ENCODE peak calls at places on chromosomes 11 and 22, in seven cellular contexts. W is GM23338, Q is choroid plexus epithelial cell, P is astrocyte of the cerebellum, R is BJ, U is NT2/D1, L is kidney. S is an unnamed sample.

GRCh38 chr11:561148-562003 is 606 bp downstream of the RASSF7 start:
- DNase-seq in L (peak; percentile 95), P (no peak), W (peak; percentile 50), R (no peak), Q (no peak), U (no peak), S (no peak)

GRCh38 chr22:23113067-23113846 is 28.5 kb downstream of the RSPH14 start:
- DNase-seq in L (no peak), W (no peak), Q (peak; percentile 67), P (no peak), U (no peak), R (no peak), S (no peak)

GRCh38 chr11:68340784-68341556 is 28.6 kb downstream of the LRP5 start:
- DNase-seq in W (no peak), U (no peak), R (no peak), L (no peak), Q (no peak), P (no peak), S (no peak)

GRCh38 chr22:35043251-35043931 is 22.6 kb upstream of the ISX start:
- DNase-seq in Q (no peak), U (no peak), P (no peak), W (peak; percentile 56), R (no peak), L (no peak), S (no peak)

GRCh38 chr11:128859563-128860441 is 7.3 kb downstream of the KCNJ1 start:
- DNase-seq in L (peak; percentile 92), P (no peak), Q (peak; percentile 68), U (peak; percentile 71), W (peak; percentile 90), R (no peak), S (peak; percentile 76)

GRCh38 chr11:693415-693831 is 1.6 kb downstream of the DEAF1 start:
- DNase-seq in Q (peak; percentile 30), L (no peak), P (no peak), U (no peak), W (no peak), R (no peak), S (no peak)

GRCh38 chr22:16845465-16845864 is 20.3 kb upstream of the XKR3 start:
- DNase-seq in Q (no peak), U (no peak), R (no peak), L (no peak), P (no peak), W (no peak), S (no peak)

GRCh38 chr11:110529043-110529442 is 99.3 kb downstream of the FDX1 start:
- DNase-seq in W (peak; percentile 65), U (peak; percentile 43), L (no peak), P (no peak), R (no peak), Q (peak; percentile 35), S (peak; percentile 28)

GRCh38 chr11:44623716-44624491 is 58.4 kb downstream of the CD82 start:
- DNase-seq in W (no peak), L (peak; percentile 67), R (no peak), P (no peak), Q (no peak), U (no peak), S (peak; percentile 67)

GRCh38 chr11:17219016-17219415 is 11.2 kb upstream of the PIK3C2A start:
- DNase-seq in L (no peak), Q (no peak), W (no peak), R (no peak), P (no peak), U (no peak), S (no peak)

GRCh38 chr11:125251956-125252355 is 87.4 kb downstream of the PKNOX2 start:
- DNase-seq in W (no peak), P (no peak), U (no peak), Q (no peak), L (no peak), R (no peak), S (peak; percentile 67)

GRCh38 chr11:78957481-78958245 is 383.0 kb upstream of the NARS2 start:
- DNase-seq in R (no peak), Q (peak; percentile 29), W (no peak), P (no peak), U (no peak), L (no peak), S (no peak)

GRCh38 chr11:116109228-116109627 is 605.0 kb upstream of the CADM1 start:
- DNase-seq in P (peak; percentile 16), Q (peak; percentile 2), R (no peak), W (no peak), L (no peak), U (no peak), S (peak; percentile 21)

GRCh38 chr11:58685973-58686720 is 45.6 kb downstream of the GLYAT start:
- DNase-seq in P (no peak), W (no peak), Q (no peak), L (no peak), R (no peak), U (no peak), S (no peak)

GRCh38 chr11:57647368-57647767 is 2.3 kb downstream of the YPEL4 start:
- DNase-seq in Q (no peak), L (no peak), P (no peak), W (peak; percentile 59), R (no peak), U (no peak), S (peak; percentile 27)

GRCh38 chr11:104191124-104191523 is 27.2 kb upstream of the PDGFD start:
- DNase-seq in P (no peak), W (no peak), R (no peak), Q (peak; percentile 43), L (no peak), U (no peak), S (no peak)

GRCh38 chr11:92702771-92703170 is 266.7 kb upstream of the MTNR1B start:
- DNase-seq in U (no peak), L (no peak), Q (peak; percentile 13), P (no peak), W (no peak), R (no peak), S (peak; percentile 23)

GRCh38 chr11:45860764-45861510 is 13.7 kb downstream of the CRY2 start:
- DNase-seq in U (no peak), L (no peak), R (no peak), W (no peak), Q (no peak), P (no peak), S (no peak)

DNA sequence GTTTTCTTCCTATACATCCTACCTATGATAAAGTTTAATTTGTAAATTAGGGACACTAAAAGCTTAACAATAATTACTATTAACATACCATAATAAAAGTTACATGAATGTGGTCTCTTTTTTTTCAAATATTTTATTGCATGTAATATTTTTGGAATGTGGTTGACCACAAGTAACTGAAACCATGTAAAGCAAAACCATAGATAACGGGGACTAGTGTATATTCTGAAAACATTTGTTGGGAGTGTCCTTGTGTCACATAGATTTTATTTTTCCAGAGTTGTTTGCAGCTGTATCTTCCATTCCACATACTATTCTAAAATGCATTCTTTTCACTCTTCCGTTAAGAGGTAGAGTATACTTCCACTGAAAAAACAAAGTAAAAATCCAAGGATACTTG is 200.4 kb downstream of the KIF18A start:
- DNase-seq in R (no peak), P (no peak), Q (peak; percentile 49), U (no peak), L (no peak), W (no peak), S (no peak)
- H3K4me3 ChIP-seq in R (no peak overlapping the region), P (no peak overlapping the region), Q (no peak overlapping the region), U (no peak overlapping the region), L (no peak overlapping the region), W (no peak overlapping the region), S (no peak overlapping the region)

GRCh38 chr11:70305501-70305900 is 35.0 kb downstream of the PPFIA1 start:
- DNase-seq in R (no peak), Q (no peak), P (no peak), L (no peak), U (no peak), W (no peak), S (no peak)
- H3K4me3 ChIP-seq in R (no peak overlapping the region), Q (no peak overlapping the region), P (no peak overlapping the region), L (no peak overlapping the region), U (no peak overlapping the region), W (no peak overlapping the region), S (no peak overlapping the region)

DNA sequence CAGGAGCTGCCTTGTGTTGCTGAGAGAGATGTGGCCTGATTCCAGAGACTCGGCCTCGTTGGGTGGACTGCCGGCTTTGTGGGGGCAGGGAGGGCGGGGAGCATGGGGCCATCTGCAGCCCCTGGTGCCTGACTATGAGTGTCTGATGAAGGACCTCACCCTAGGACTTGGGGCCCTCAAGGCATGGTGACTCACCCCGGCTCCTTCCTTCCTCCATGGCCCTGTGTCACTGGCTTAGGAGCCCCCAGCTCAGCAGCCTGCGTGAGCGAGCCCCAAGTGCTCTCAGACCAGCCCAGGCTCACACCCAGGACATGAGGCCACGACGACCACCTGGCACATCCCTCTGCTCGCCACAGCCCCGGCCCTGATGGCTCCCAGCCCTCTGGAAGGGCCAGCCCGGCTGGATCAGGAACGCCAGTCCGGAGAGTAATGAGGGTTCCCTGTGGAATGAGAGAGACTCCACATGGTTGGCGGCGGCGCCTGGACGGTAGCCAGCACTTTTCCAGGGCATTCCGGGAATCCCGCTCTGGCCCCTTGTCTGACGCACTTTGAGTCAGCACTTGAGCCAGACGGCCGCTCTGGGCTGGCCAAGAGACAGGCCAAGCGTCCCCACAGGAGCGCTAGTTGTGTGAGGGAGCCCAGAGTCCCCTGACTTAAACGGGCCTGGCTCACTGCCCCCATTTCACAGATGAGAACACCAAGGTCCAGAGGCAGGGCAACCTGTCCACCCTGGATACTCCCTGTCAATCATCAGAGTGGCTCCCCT is 50.6 kb upstream of the SHISAL1 start:
- DNase-seq in R (peak; percentile 87), P (peak; percentile 96), Q (peak; percentile 19), U (no peak), W (no peak), L (peak; percentile 92), S (peak; percentile 99)
- H3K4me3 ChIP-seq in R (peak overlapping the region; percentile 6), P (no peak overlapping the region), Q (no peak overlapping the region), U (no peak overlapping the region), W (no peak overlapping the region), L (no peak overlapping the region), S (no peak overlapping the region)

DNA sequence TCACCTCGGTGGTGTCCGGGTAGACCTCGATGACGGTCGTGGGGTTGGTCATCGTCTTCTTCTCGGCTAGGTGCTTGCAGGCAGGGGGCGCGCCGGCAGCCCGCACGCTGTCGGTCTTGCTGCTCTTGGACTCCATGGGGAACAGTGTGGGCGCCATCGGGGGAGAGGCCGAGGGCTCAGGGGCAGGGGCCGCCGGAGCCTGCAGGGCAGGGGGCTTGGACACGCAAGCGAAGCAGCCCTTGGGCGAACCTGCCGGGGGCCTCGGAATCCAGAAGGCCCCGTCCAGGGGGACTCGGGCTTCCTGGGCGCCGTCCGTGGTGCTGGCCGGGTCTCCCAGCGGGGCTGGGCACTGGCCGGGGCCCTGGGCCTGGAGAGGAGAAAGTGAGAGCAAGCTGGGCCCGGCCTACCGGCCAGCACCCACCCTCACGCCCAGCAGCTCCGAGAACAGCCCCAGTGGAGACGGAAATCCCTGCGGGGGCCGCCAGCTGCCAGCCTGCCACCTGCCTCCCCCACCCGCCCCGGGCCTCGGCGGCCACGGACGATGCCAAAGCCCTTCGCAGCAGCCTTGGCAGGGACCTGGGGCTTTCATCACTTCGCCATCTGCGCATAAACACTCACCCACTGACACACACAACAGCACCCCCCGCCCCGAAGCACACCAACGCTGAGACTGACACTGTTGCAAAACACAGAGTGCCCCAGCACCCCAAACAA is 2.5 kb downstream of the IFITM10 start:
- DNase-seq in P (no peak), U (no peak), L (peak; percentile 83), Q (no peak), R (no peak), W (no peak), S (no peak)
- H3K4me3 ChIP-seq in P (peak overlapping the region; percentile 54), U (no peak overlapping the region), L (no peak overlapping the region), Q (peak overlapping the region; percentile 40), R (no peak overlapping the region), W (peak overlapping the region; percentile 62), S (no peak overlapping the region)

DNA sequence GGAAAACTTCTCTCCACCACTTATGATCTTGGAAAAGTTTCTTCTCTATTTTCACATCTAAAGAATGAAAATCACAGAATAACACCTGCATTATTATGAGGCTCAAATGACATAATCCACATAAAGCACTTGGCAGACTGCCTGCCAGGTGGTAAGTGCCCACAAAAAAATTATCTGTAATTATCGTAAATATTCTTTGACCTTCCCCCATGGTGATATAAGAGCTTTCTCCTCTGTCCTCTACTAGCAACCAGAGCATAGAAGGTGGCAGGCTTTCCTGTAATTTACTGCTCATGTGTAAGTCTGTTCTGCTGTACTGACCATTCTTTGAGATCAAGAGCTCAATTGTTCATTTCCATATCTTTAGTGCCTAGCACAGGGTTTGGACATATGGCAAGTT is 51.7 kb upstream of the EED start:
- DNase-seq in U (no peak), W (no peak), L (no peak), P (no peak), Q (no peak), R (no peak), S (no peak)
- H3K4me3 ChIP-seq in U (no peak overlapping the region), W (peak overlapping the region; percentile 14), L (no peak overlapping the region), P (no peak overlapping the region), Q (no peak overlapping the region), R (no peak overlapping the region), S (no peak overlapping the region)

S was measured in cardiac muscle cell.